ENCODE peak calls at places on chromosomes 1 and 21, in seven cellular contexts. R, L, I, F, K, Q and D are unnamed samples.

GRCh38 chr1:109762821-109763645 is 690 bp downstream of the EPS8L3 start:
- DNase-seq in R (no peak), L (peak), I (no peak), F (peak), K (peak), Q (peak), D (no peak)

GRCh38 chr1:8409107-8409506 is 91.2 kb downstream of the SLC45A1 start:
- DNase-seq in R (no peak), L (no peak), I (peak), F (peak), K (no peak), Q (peak), D (no peak)

GRCh38 chr1:119888476-119888875 is 7.8 kb downstream of the ADAM30 start:
- DNase-seq in R (no peak), L (no peak), I (no peak), F (no peak), K (no peak), Q (no peak), D (no peak)

GRCh38 chr1:115227683-115228082 is 110.4 kb downstream of the NGF start:
- DNase-seq in R (no peak), L (no peak), I (peak), F (peak), K (no peak), Q (no peak), D (peak)

GRCh38 chr1:113684153-113684541 is 75.1 kb downstream of the PHTF1 start:
- DNase-seq in R (peak), L (peak), I (no peak), F (peak), K (no peak), Q (peak), D (no peak)

GRCh38 chr1:17531682-17532487 is 7.6 kb upstream of the ARHGEF10L start:
- DNase-seq in R (no peak), L (no peak), I (no peak), F (peak), K (no peak), Q (peak), D (no peak)

GRCh38 chr1:61323681-61324328 is 241.4 kb downstream of the NFIA start:
- DNase-seq in R (no peak), L (no peak), I (no peak), F (no peak), K (peak), Q (no peak), D (no peak)

GRCh38 chr1:205062319-205062718 is 19.3 kb downstream of the CNTN2 start:
- DNase-seq in R (no peak), L (no peak), I (no peak), F (no peak), K (no peak), Q (no peak), D (no peak)

GRCh38 chr1:109482796-109483638 is 688 bp upstream of the ATXN7L2 start:
- DNase-seq in R (no peak), L (peak), I (no peak), F (no peak), K (peak), Q (no peak), D (no peak)

GRCh38 chr1:180899262-180899661 is 13.4 kb upstream of the KIAA1614 start:
- DNase-seq in R (no peak), L (no peak), I (no peak), F (peak), K (no peak), Q (no peak), D (no peak)

GRCh38 chr1:113871597-113872113 is at the start of gene PTPN22:
- DNase-seq in R (peak), L (peak), I (peak), F (peak), K (peak), Q (peak), D (peak)

GRCh38 chr1:101346419-101346818 is 109.6 kb downstream of the S1PR1 start:
- DNase-seq in R (no peak), L (no peak), I (no peak), F (no peak), K (no peak), Q (no peak), D (no peak)
- H3K4me3 ChIP-seq in R (no peak), L (no peak), I (no peak), F (no peak), K (no peak), Q (no peak), D (no peak)

DNA sequence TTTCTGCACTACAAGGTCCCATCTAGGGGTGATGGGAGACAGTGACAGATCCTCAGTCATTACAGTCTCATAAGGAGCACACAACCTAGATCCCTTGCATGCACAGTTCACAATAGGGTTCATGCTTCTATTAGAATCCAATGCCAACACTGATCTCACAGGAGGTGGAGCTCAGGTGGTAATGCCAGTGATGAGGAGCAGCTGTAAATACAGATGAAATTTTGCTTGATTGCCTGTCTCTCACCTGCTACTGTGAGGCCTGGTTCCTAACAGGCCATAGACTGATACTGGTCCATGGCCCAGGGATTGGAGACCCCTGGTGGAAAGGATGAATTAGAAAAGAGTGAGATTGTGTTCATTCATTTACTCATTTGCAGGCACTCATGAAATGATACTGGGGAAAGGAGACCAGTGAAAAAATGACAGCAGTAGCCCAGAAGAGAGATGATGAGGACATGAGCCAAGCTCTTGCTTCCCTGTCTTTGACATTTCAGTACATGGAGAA is 251.6 kb upstream of the DUSP10 start:
- DNase-seq in R (no peak), L (no peak), I (no peak), F (no peak), K (no peak), Q (no peak), D (no peak)
- TF ChIP-seq CTCF in R (no peak), L (no peak), I (no peak), F (no peak), K (peak), Q (no peak), D (no peak)

GRCh38 chr1:143699731-143700130 is 272.1 kb downstream of the FAM72C start:
- DNase-seq in R (no peak), L (no peak), I (no peak), F (no peak), K (no peak), Q (no peak), D (no peak)

GRCh38 chr1:143694085-143694484 is 277.7 kb downstream of the FAM72C start:
- DNase-seq in R (no peak), L (no peak), I (no peak), F (no peak), K (no peak), Q (no peak), D (no peak)

GRCh38 chr1:143698016-143698415 is 273.8 kb downstream of the FAM72C start:
- DNase-seq in R (no peak), L (no peak), I (no peak), F (no peak), K (no peak), Q (peak), D (no peak)

GRCh38 chr1:143699115-143699514 is 272.7 kb downstream of the FAM72C start:
- DNase-seq in R (no peak), L (no peak), I (no peak), F (no peak), K (no peak), Q (no peak), D (no peak)
- H3K4me3 ChIP-seq in R (no peak), L (no peak), I (no peak), F (no peak), K (no peak), Q (no peak), D (no peak)

GRCh38 chr1:78437393-78437792 is 53.4 kb upstream of the PTGFR start:
- DNase-seq in R (no peak), L (no peak), I (no peak), F (peak), K (no peak), Q (peak), D (no peak)
- TF ChIP-seq CTCF in R (peak), L (no peak), I (no peak), F (no peak), K (no peak), Q (no peak), D (no peak)

DNA sequence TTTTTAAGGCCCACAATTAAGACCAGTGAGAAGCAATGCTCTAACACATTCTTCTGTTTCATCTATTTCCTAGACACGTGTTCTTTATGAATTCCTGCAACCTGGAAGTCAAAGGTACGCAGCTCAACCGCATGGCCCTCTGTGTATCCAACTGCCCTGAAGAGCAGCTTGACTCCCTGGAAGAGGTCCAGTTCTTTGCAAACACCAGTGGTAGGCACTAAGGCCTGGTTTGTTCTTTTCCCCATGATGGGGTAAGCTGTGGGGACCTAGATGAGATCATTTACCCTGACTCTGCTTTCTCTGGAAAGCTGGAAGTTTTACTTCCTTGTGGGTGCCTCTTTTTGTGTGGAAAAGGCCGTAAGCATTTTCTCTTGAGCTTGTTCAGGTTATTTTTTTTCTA is 7.3 kb downstream of the SLC44A3 start:
- DNase-seq in R (no peak), L (no peak), I (no peak), F (no peak), K (no peak), Q (no peak), D (no peak)
- H3K4me3 ChIP-seq in R (no peak), L (no peak), I (no peak), F (no peak), K (no peak), Q (no peak), D (no peak)

GRCh38 chr21:33374874-33375644 is 28.2 kb upstream of the IFNGR2 start:
- DNase-seq in R (no peak), L (no peak), I (no peak), F (no peak), K (no peak), Q (no peak), D (no peak)
- TF ChIP-seq CTCF in R (no peak), L (peak), I (no peak), F (no peak), K (peak), Q (no peak), D (no peak)

GRCh38 chr1:202161151-202162048 is 998 bp upstream of the PTPN7 start:
- DNase-seq in R (no peak), L (no peak), I (no peak), F (no peak), K (no peak), Q (no peak), D (no peak)

GRCh38 chr1:202163281-202164270 is 3.2 kb upstream of the PTPN7 start:
- DNase-seq in R (no peak), L (no peak), I (no peak), F (no peak), K (no peak), Q (no peak), D (no peak)

GRCh38 chr1:202160377-202160940 is at the start of gene PTPN7:
- DNase-seq in R (no peak), L (peak), I (no peak), F (no peak), K (no peak), Q (no peak), D (no peak)

GRCh38 chr1:202162418-202163280 is 2.2 kb upstream of the PTPN7 start:
- DNase-seq in R (no peak), L (no peak), I (no peak), F (no peak), K (no peak), Q (no peak), D (no peak)

GRCh38 chr1:202162049-202162417 is 1.6 kb upstream of the PTPN7 start:
- DNase-seq in R (no peak), L (no peak), I (no peak), F (no peak), K (no peak), Q (no peak), D (no peak)
- H3K4me3 ChIP-seq in R (no peak), L (no peak), I (no peak), F (no peak), K (no peak), Q (no peak), D (no peak)

DNA sequence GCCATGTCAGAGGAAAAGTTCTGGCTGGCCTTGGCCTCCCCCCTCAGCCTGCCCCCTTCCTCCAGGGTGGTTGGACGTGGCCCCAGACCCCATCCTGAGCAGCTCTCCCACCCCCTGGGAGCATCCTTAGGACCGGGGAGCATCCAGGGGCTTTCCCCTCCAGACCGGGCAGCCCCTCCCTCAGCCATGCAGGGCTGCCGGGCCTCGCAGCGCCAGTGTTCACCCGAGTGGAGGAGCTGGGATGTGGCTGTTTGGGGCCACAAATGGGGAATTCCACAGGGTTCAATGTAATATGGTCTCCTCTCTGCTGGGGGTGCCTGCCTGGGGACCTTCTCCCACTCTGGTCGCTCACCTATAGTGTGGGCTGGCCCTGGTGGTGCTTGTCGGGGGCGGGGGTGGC is 4.2 kb upstream of the PFKL start:
- DNase-seq in R (no peak), L (no peak), I (no peak), F (no peak), K (no peak), Q (no peak), D (no peak)
- TF ChIP-seq CTCF in R (no peak), L (no peak), I (no peak), F (no peak), K (no peak), Q (no peak), D (no peak)